ENCODE peak calls at places on chromosomes 4 and X, in eight cellular contexts. B is mammary epithelial cell, F is epithelial cell of esophagus, Y is GM12865, G is fibroblast of mammary gland, I is lower lobe of right lung, J is GM06990, L is type B pancreatic cell. A is an unnamed sample.

GRCh38 chr4:174714393-174715211 is 114.4 kb downstream of the GLRA3 start:
- DNase-seq in Y (peak; percentile 61), L (no peak), J (no peak), F (peak; percentile 78), I (no peak), B (peak; percentile 36), G (peak; percentile 66), A (peak; percentile 56)

GRCh38 chrX:20253232-20253543 is 13.5 kb downstream of the RPS6KA3 start:
- DNase-seq in I (no peak), L (no peak), G (no peak), J (no peak), B (no peak), F (no peak), Y (no peak), A (no peak)

GRCh38 chrX:2848806-2849420 is 20.2 kb downstream of the GYG2 start:
- DNase-seq in B (peak; percentile 5), G (peak; percentile 23), L (peak; percentile 39), F (no peak), J (no peak), Y (no peak), I (no peak), A (no peak)

GRCh38 chr4:152849350-152849749 is 69.6 kb downstream of the ARFIP1 start:
- DNase-seq in J (no peak), F (peak; percentile 81), I (no peak), G (no peak), L (no peak), B (peak; percentile 61), Y (no peak), A (no peak)

GRCh38 chr4:14110407-14110806 is 482.9 kb upstream of the BOD1L1 start:
- DNase-seq in Y (no peak), J (no peak), G (peak; percentile 86), L (no peak), B (peak; percentile 76), F (peak; percentile 76), I (no peak), A (no peak)

GRCh38 chr4:123994917-123995316 is 598.3 kb downstream of the SPRY1 start:
- DNase-seq in B (no peak), Y (no peak), F (no peak), G (no peak), I (no peak), J (no peak), L (no peak), A (no peak)

GRCh38 chrX:1895583-1895982 is 280.7 kb downstream of the ASMT start:
- DNase-seq in I (no peak), F (no peak), G (no peak), B (no peak), J (no peak), Y (no peak), L (no peak), A (no peak)

GRCh38 chr4:109588176-109588575 is 28.1 kb downstream of the MCUB start:
- DNase-seq in F (peak; percentile 68), Y (peak; percentile 83), G (peak; percentile 40), B (no peak), J (peak; percentile 34), L (no peak), I (no peak), A (peak; percentile 61)

GRCh38 chr4:52660643-52661042 is 1.5 kb upstream of the USP46 start:
- DNase-seq in G (no peak), L (no peak), J (no peak), I (no peak), B (no peak), Y (no peak), F (no peak), A (no peak)

GRCh38 chrX:38675856-38676255 is 114.5 kb downstream of the TSPAN7 start:
- DNase-seq in Y (peak; percentile 25), G (no peak), J (no peak), L (no peak), B (no peak), F (no peak), I (no peak), A (no peak)
- TF ChIP-seq CTCF in Y (no peak), G (no peak), J (no peak), L (no peak), B (no peak), F (no peak), I (no peak), A (no peak)

GRCh38 chr4:91497892-91498291 is 805.9 kb upstream of the GRID2 start:
- DNase-seq in B (no peak), F (no peak), L (no peak), G (no peak), Y (peak; percentile 5), I (no peak), J (no peak), A (no peak)

GRCh38 chr4:91502365-91502764 is 801.4 kb upstream of the GRID2 start:
- DNase-seq in Y (peak; percentile 30), I (no peak), G (no peak), L (no peak), B (no peak), F (peak; percentile 65), J (no peak), A (no peak)
- TF ChIP-seq CTCF in Y (peak; percentile 19), I (no peak), G (no peak), L (peak; percentile 52), B (peak; percentile 10), F (peak; percentile 50), J (no peak), A (no peak)

GRCh38 chrX:102837843-102838242 is 99.2 kb upstream of the RAB40AL start:
- DNase-seq in B (no peak), F (no peak), Y (no peak), I (no peak), J (no peak), G (no peak), L (no peak), A (no peak)

GRCh38 chrX:102841706-102842003 is 95.4 kb upstream of the RAB40AL start:
- DNase-seq in B (no peak), L (no peak), I (no peak), J (no peak), G (no peak), F (no peak), Y (no peak), A (no peak)

GRCh38 chrX:102835504-102836146 is 101.4 kb upstream of the RAB40AL start:
- DNase-seq in J (no peak), Y (peak; percentile 26), B (peak; percentile 23), G (peak; percentile 46), I (no peak), F (peak; percentile 38), L (no peak), A (no peak)

GRCh38 chrX:102845020-102845419 is 92.1 kb upstream of the RAB40AL start:
- DNase-seq in G (no peak), I (no peak), B (no peak), F (no peak), L (no peak), Y (no peak), J (no peak), A (no peak)

DNA sequence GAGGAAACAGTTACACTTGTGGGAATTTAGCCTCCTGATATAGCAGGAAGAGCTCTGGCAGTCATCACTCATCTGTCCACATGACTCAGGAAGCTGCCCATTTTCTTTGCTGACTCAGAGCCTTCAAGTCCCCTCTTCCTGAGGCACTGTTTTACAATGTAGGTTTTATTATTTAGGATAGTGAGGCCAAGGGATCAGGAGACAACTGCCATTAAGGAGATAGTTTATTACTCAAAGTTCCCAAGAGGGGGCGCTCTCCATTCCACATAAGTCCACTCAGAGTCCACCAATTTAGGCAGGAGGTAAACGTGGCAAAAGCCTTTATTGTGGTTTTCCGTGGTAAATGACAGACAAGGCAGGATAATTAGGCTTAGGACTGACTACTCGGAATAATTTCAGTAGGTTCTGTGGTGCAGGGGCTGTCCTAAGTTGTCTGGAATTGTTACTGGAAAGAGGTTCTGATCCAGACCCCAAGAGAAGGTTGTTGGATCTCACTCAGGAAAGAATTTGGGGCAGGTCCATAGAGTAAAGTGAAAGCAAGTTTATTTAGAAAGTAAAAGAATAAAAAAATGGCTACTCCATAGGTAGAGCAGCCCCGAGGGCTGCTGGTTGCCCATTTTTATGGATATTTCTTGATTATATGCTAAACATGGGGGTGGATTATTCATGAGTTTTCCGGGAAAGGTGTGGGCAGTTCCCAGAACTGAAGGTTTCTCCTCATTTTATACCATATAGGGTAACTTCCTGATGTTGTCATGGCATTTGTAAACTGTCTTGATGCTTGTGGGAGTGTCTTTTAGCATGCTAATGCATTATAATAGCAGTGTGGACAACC is 96.0 kb upstream of the RAB40AL start:
- DNase-seq in G (peak; percentile 51), Y (peak; percentile 22), B (peak; percentile 26), L (no peak), J (no peak), I (no peak), F (peak; percentile 39), A (no peak)
- TF ChIP-seq CTCF in G (peak; percentile 29), Y (no peak), B (peak; percentile 40), L (peak; percentile 27), J (peak; percentile 35), I (no peak), F (no peak), A (no peak)

GRCh38 chr4:164027805-164028204 is 533.3 kb downstream of the TMA16 start:
- DNase-seq in L (no peak), G (no peak), I (no peak), J (no peak), F (no peak), B (no peak), Y (peak; percentile 26), A (no peak)

GRCh38 chr4:164021947-164022346 is 527.5 kb downstream of the TMA16 start:
- DNase-seq in G (no peak), Y (no peak), B (no peak), L (no peak), F (no peak), I (no peak), J (no peak), A (no peak)

DNA sequence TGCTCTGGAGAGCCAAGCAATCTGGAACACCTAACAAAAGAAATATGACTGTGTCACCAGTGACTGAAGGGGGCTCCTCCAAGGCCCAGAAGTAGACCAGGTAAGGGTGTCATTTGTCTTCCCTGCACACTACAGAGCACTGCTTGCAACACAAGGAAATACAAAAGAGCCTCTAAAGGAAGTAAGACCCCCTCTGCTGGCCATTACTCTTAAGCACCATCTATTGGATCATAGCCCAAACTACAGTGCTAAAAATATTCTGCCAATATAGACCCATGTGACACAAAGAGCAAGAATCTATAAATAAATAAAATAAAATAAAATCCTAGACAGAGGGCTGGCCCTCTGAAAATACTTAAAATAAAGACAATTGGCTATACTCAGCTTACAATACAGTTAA is 528.7 kb downstream of the TMA16 start:
- DNase-seq in J (no peak), B (no peak), G (peak; percentile 1), F (no peak), I (no peak), Y (peak; percentile 9), L (no peak), A (no peak)
- TF ChIP-seq CTCF in J (peak; percentile 46), B (no peak), G (peak; percentile 6), F (no peak), I (no peak), Y (no peak), L (no peak), A (no peak)

GRCh38 chr4:1243451-1244080 is 5.4 kb downstream of the CTBP1 start:
- DNase-seq in F (no peak), L (no peak), I (no peak), Y (no peak), B (no peak), G (peak; percentile 53), J (peak; percentile 28), A (no peak)
- TF ChIP-seq CTCF in F (no peak), L (no peak), I (no peak), Y (no peak), B (no peak), G (no peak), J (peak; percentile 58), A (no peak)

GRCh38 chrX:23403849-23404248 is 69.2 kb downstream of the PTCHD1 start:
- DNase-seq in I (no peak), Y (no peak), L (no peak), J (no peak), G (no peak), B (no peak), F (no peak), A (no peak)
- TF ChIP-seq CTCF in I (no peak), Y (peak; percentile 3), L (peak; percentile 48), J (no peak), G (peak; percentile 26), B (peak; percentile 31), F (peak; percentile 9), A (no peak)